ENCODE peak calls at places on chromosomes 16 and 17, in seven cellular contexts. V, F, M, C, L, Z and U are unnamed samples.

GRCh38 chr17:47368262-47368661 is 44.5 kb downstream of the EFCAB13 start:
- DNase-seq in V (no peak), F (no peak), M (no peak), C (no peak), L (peak), Z (no peak), U (no peak)

GRCh38 chr16:55711959-55712876 is 56.4 kb downstream of the SLC6A2 start:
- DNase-seq in V (peak), F (peak), M (peak), C (peak), L (peak), Z (peak), U (peak)

GRCh38 chr16:65837431-65837986 is 529.0 kb upstream of the CDH5 start:
- DNase-seq in V (no peak), F (no peak), M (no peak), C (no peak), L (no peak), Z (no peak), U (no peak)

GRCh38 chr17:13508916-13509315 is 92.8 kb downstream of the HS3ST3A1 start:
- DNase-seq in V (no peak), F (no peak), M (peak), C (no peak), L (no peak), Z (no peak), U (no peak)

GRCh38 chr16:86823125-86823524 is 244.8 kb downstream of the FOXL1 start:
- DNase-seq in V (no peak), F (no peak), M (peak), C (no peak), L (no peak), Z (no peak), U (no peak)

GRCh38 chr16:57882797-57883196 is 80.5 kb upstream of the KIFC3 start:
- DNase-seq in V (peak), F (no peak), M (peak), C (no peak), L (no peak), Z (no peak), U (peak)

GRCh38 chr17:76382305-76382802 is 2.1 kb upstream of the SPHK1 start:
- DNase-seq in V (peak), F (no peak), M (no peak), C (no peak), L (peak), Z (no peak), U (peak)

GRCh38 chr17:47714773-47715396 is 18.2 kb upstream of the TBX21 start:
- DNase-seq in V (no peak), F (no peak), M (no peak), C (no peak), L (no peak), Z (no peak), U (no peak)

GRCh38 chr16:47392114-47392513 is 68.7 kb downstream of the ITFG1 start:
- DNase-seq in V (peak), F (no peak), M (no peak), C (no peak), L (no peak), Z (no peak), U (no peak)

GRCh38 chr17:35315283-35315682 is 58.1 kb downstream of the SLFN11 start:
- DNase-seq in V (peak), F (no peak), M (peak), C (no peak), L (no peak), Z (no peak), U (peak)

GRCh38 chr16:67357561-67357960 is 30.9 kb downstream of the LRRC36 start:
- DNase-seq in V (no peak), F (no peak), M (no peak), C (no peak), L (no peak), Z (no peak), U (no peak)

GRCh38 chr17:19354123-19354522 is 8.4 kb downstream of the B9D1 start:
- DNase-seq in V (peak), F (no peak), M (peak), C (no peak), L (no peak), Z (no peak), U (peak)

GRCh38 chr17:3448059-3448630 is 14.5 kb upstream of the OR1E2 start:
- DNase-seq in V (no peak), F (no peak), M (no peak), C (no peak), L (no peak), Z (no peak), U (no peak)

GRCh38 chr17:74736423-74737298 is at the start of gene RAB37:
- DNase-seq in V (no peak), F (no peak), M (no peak), C (no peak), L (peak), Z (no peak), U (no peak)

GRCh38 chr17:56735842-56736241 is 97.9 kb downstream of the C17orf67 start:
- DNase-seq in V (no peak), F (no peak), M (no peak), C (no peak), L (no peak), Z (no peak), U (no peak)

GRCh38 chr16:58462499-58462996 is 37.4 kb upstream of the NDRG4 start:
- DNase-seq in V (no peak), F (no peak), M (no peak), C (no peak), L (no peak), Z (no peak), U (no peak)

GRCh38 chr17:44004077-44004760 is at the start of gene NAGS:
- DNase-seq in V (no peak), F (no peak), M (no peak), C (no peak), L (no peak), Z (no peak), U (no peak)

GRCh38 chr17:62775876-62776275 is 32.2 kb downstream of the MARCHF10 start:
- DNase-seq in V (no peak), F (no peak), M (no peak), C (no peak), L (no peak), Z (no peak), U (peak)

GRCh38 chr16:57593021-57593420 is 35.4 kb upstream of the ADGRG1 start:
- DNase-seq in V (no peak), F (no peak), M (no peak), C (no peak), L (no peak), Z (no peak), U (no peak)

GRCh38 chr17:70040336-70040735 is 34.7 kb upstream of the KCNJ16 start:
- DNase-seq in V (peak), F (no peak), M (peak), C (no peak), L (no peak), Z (no peak), U (peak)

GRCh38 chr16:4051591-4051990 is 64.7 kb downstream of the ADCY9 start:
- DNase-seq in V (peak), F (no peak), M (no peak), C (no peak), L (no peak), Z (no peak), U (no peak)

GRCh38 chr17:3865166-3865565 is 19.1 kb upstream of the NCBP3 start:
- DNase-seq in V (peak), F (no peak), M (peak), C (no peak), L (no peak), Z (no peak), U (no peak)

GRCh38 chr16:59601452-59601851 is 867.3 kb upstream of the GOT2 start:
- DNase-seq in V (no peak), F (peak), M (no peak), C (no peak), L (no peak), Z (no peak), U (no peak)

GRCh38 chr16:70746040-70746707 is 54.8 kb downstream of the VAC14 start:
- DNase-seq in V (peak), F (no peak), M (peak), C (no peak), L (no peak), Z (no peak), U (peak)

GRCh38 chr16:56984639-56985038 is 4.7 kb upstream of the NLRC5 start:
- DNase-seq in V (no peak), F (no peak), M (no peak), C (no peak), L (no peak), Z (no peak), U (no peak)

GRCh38 chr16:79265701-79266100 is 334.8 kb downstream of the MAF start:
- DNase-seq in V (no peak), F (no peak), M (no peak), C (no peak), L (no peak), Z (no peak), U (no peak)

GRCh38 chr17:16930571-16931317 is 41.2 kb downstream of the TNFRSF13B start:
- DNase-seq in V (no peak), F (no peak), M (no peak), C (no peak), L (no peak), Z (no peak), U (no peak)